ENCODE peak calls at places on chromosomes 3 and 15, in eight cellular contexts. T is H1, C is uterus, S is heart right ventricle, M is fibroblast of lung, N is heart left ventricle, R is endodermal cell, J is cardiac muscle cell. O is an unnamed sample.

GRCh38 chr15:27463699-27464098 is 492.7 kb downstream of the GABRG3 start:
- DNase-seq in T (no peak), C (no peak), S (no peak), M (no peak), N (no peak), R (no peak), J (no peak), O (no peak)

GRCh38 chr15:89382288-89382687 is 47.7 kb upstream of the POLG start:
- DNase-seq in T (no peak), C (no peak), S (no peak), M (no peak), N (no peak), R (no peak), J (no peak), O (no peak)

GRCh38 chr15:78668987-78669386 is 28.0 kb upstream of the CHRNB4 start:
- DNase-seq in T (no peak), C (no peak), S (no peak), M (no peak), N (no peak), R (no peak), J (no peak), O (no peak)

GRCh38 chr3:30664884-30665283 is 58.5 kb downstream of the TGFBR2 start:
- DNase-seq in T (no peak), C (no peak), S (no peak), M (no peak), N (no peak), R (no peak), J (no peak), O (no peak)

GRCh38 chr15:57542505-57542817 is 49.2 kb upstream of the MYZAP start:
- DNase-seq in T (no peak), C (no peak), S (no peak), M (no peak), N (no peak), R (no peak), J (no peak), O (no peak)

GRCh38 chr3:179701176-179701827 is 48.5 kb downstream of the USP13 start:
- DNase-seq in T (no peak), C (no peak), S (no peak), M (no peak), N (no peak), R (no peak), J (no peak), O (no peak)

GRCh38 chr15:49734831-49735508 is 114.1 kb downstream of the DTWD1 start:
- DNase-seq in T (no peak), C (no peak), S (no peak), M (no peak), N (no peak), R (no peak), J (no peak), O (no peak)

GRCh38 chr3:151425640-151426336 is 35.1 kb downstream of the IGSF10 start:
- DNase-seq in T (no peak), C (no peak), S (no peak), M (no peak), N (no peak), R (no peak), J (no peak), O (no peak)

GRCh38 chr3:122283796-122284445 is 41.1 kb upstream of the CSTA start:
- DNase-seq in T (no peak), C (no peak), S (no peak), M (no peak), N (no peak), R (no peak), J (no peak), O (no peak)

GRCh38 chr3:27311400-27311799 is 57.8 kb downstream of the NEK10 start:
- DNase-seq in T (peak; percentile 27), C (no peak), S (no peak), M (peak; percentile 64), N (no peak), R (peak; percentile 78), J (peak; percentile 54), O (no peak)

GRCh38 chr3:38142959-38143358 is 4.5 kb downstream of the MYD88 start:
- DNase-seq in T (no peak), C (no peak), S (no peak), M (no peak), N (no peak), R (no peak), J (no peak), O (no peak)

GRCh38 chr15:100466073-100466472 is 62.7 kb downstream of the CERS3 start:
- DNase-seq in T (no peak), C (no peak), S (no peak), M (no peak), N (no peak), R (no peak), J (no peak), O (no peak)

GRCh38 chr15:100463515-100463914 is 65.2 kb downstream of the CERS3 start:
- DNase-seq in T (no peak), C (no peak), S (no peak), M (no peak), N (no peak), R (no peak), J (no peak), O (no peak)

GRCh38 chr15:100461049-100461448 is 67.7 kb downstream of the CERS3 start:
- DNase-seq in T (no peak), C (no peak), S (no peak), M (no peak), N (no peak), R (no peak), J (no peak), O (no peak)

GRCh38 chr15:100464895-100465294 is 63.9 kb downstream of the CERS3 start:
- DNase-seq in T (no peak), C (no peak), S (no peak), M (no peak), N (no peak), R (no peak), J (no peak), O (no peak)

DNA sequence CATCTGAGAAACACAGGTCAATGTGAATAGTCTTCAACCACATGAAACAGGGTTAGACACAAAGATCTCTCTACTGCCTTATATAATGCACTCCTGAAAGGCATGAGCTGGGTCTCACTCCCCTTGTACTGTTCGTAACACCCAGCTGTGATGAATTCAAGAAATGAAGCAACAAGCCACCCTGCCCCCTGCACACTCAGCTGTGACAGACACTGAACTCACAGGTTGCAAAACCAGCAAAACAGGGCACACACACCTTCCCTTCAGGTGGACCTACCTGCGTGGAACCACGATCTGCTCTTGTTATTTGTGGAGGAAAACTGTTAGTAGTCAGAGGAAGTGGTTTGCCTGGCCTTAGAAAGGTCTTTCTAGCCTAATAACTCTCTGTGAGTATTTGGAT is 64.5 kb downstream of the CERS3 start:
- DNase-seq in T (no peak), C (no peak), S (no peak), M (no peak), N (no peak), R (no peak), J (no peak), O (no peak)
- H3K27ac ChIP-seq in T (no peak overlapping the region), C (no peak overlapping the region), S (no peak overlapping the region), M (no peak overlapping the region), N (no peak overlapping the region), R (no peak overlapping the region), J (no peak overlapping the region), O (no peak overlapping the region)

GRCh38 chr3:69084668-69085542 is at the start of gene ARL6IP5:
- DNase-seq in T (peak; percentile 43), C (peak; percentile 91), S (peak; percentile 93), M (peak; percentile 95), N (peak; percentile 96), R (peak; percentile 96), J (peak; percentile 96), O (peak; percentile 96)

GRCh38 chr3:69086133-69086722 is 1.5 kb downstream of the ARL6IP5 start:
- DNase-seq in T (no peak), C (peak; percentile 83), S (peak; percentile 84), M (peak; percentile 98), N (peak; percentile 91), R (peak; percentile 58), J (peak; percentile 95), O (peak; percentile 97)

GRCh38 chr3:69085543-69086132 is 901 bp downstream of the ARL6IP5 start:
- DNase-seq in T (no peak), C (peak; percentile 31), S (peak; percentile 33), M (peak; percentile 54), N (peak; percentile 63), R (peak; percentile 68), J (peak; percentile 23), O (no peak)

GRCh38 chr3:69088033-69088432 is 3.3 kb downstream of the ARL6IP5 start:
- DNase-seq in T (no peak), C (no peak), S (no peak), M (peak; percentile 55), N (no peak), R (no peak), J (peak; percentile 47), O (no peak)

GRCh38 chr3:69087030-69087791 is 2.5 kb downstream of the ARL6IP5 start:
- DNase-seq in T (no peak), C (no peak), S (no peak), M (no peak), N (no peak), R (no peak), J (no peak), O (no peak)
- H3K4me1 ChIP-seq in T (peaks cover 6% of the 10 kb centered on the region), C (peaks cover 8% of the 10 kb centered on the region), S (peaks cover 89% of the 10 kb centered on the region), M (peaks cover 43% of the 10 kb centered on the region), N (peaks cover 89% of the 10 kb centered on the region), R (peaks cover 4% of the 10 kb centered on the region), J (peaks cover 68% of the 10 kb centered on the region), O (peaks cover 88% of the 10 kb centered on the region)

GRCh38 chr15:93050648-93051047 is 38.4 kb downstream of the RGMA start:
- DNase-seq in T (no peak), C (no peak), S (no peak), M (no peak), N (no peak), R (no peak), J (no peak), O (no peak)

GRCh38 chr15:93049914-93050534 is 39.0 kb downstream of the RGMA start:
- DNase-seq in T (no peak), C (no peak), S (no peak), M (no peak), N (no peak), R (no peak), J (no peak), O (no peak)

GRCh38 chr15:93055211-93055763 is 33.7 kb downstream of the RGMA start:
- DNase-seq in T (no peak), C (no peak), S (no peak), M (no peak), N (peak; percentile 61), R (no peak), J (no peak), O (no peak)

GRCh38 chr15:93051236-93052089 is 37.5 kb downstream of the RGMA start:
- DNase-seq in T (no peak), C (no peak), S (no peak), M (no peak), N (no peak), R (no peak), J (no peak), O (no peak)

GRCh38 chr15:93052090-93052892 is 36.7 kb downstream of the RGMA start:
- DNase-seq in T (no peak), C (no peak), S (no peak), M (no peak), N (no peak), R (peak; percentile 72), J (no peak), O (no peak)
- TF ChIP-seq CTCF in T (peak; percentile 58), C (no peak), S (no peak), M (peak; percentile 14), N (no peak), R (peak; percentile 62), J (no peak), O (no peak)

DNA sequence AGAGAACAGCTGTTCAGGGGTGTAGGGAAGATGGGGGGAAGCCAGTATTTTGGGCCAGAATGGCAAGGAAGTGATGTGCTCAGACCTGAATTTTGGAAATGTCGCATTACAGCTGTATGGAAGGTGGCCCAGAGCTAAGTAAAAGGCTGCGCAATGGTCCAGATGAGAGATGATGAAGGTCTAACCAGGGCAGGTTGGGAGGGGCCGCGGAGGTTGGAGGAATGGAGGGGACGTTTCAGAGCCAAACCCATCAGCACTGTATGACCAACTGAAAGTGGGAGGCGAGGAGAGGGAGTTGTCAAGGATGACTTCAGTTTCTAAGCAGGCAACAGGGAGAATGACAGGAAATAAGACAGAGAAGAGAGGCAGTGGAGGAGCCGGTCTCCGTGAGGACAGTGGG is 60.8 kb downstream of the ADCY5 start:
- DNase-seq in T (no peak), C (no peak), S (no peak), M (no peak), N (peak; percentile 23), R (no peak), J (no peak), O (no peak)
- H3K27ac ChIP-seq in T (no peak overlapping the region), C (peak overlapping the region; percentile 74), S (peak overlapping the region; percentile 74), M (no peak overlapping the region), N (peak overlapping the region; percentile 90), R (no peak overlapping the region), J (no peak overlapping the region), O (peak overlapping the region; percentile 92)